ENCODE peak calls at places on chromosomes 11 and 22, in six cellular contexts. M is GM10248; L is activated CD4-positive, alpha-beta T cell treated with anti-CD3 and anti-CD28 coated beads, Interleukin-2, amount 50 U/mL, for 48 hours; C is K562; J is fibroblast of the conjunctiva; K is activated CD8-positive, alpha-beta memory T cell treated with anti-CD3 and anti-CD28 coated beads, Interleukin-2, amount 50 U/mL, for 48 hours. T is an unnamed sample.

GRCh38 chr22:29080061-29080975 is 7.5 kb downstream of the KREMEN1 start:
- DNase-seq in M (no peak), J (no peak), K (no peak), C (no peak), L (no peak), T (no peak)

GRCh38 chr11:69400769-69401590 is 80.5 kb upstream of the LINC01488 start:
- DNase-seq in L (no peak), J (no peak), C (no peak), M (no peak), K (no peak), T (no peak)

GRCh38 chr11:78313181-78313788 is 104.3 kb downstream of the GAB2 start:
- DNase-seq in K (no peak), J (peak; percentile 80), L (no peak), M (no peak), C (no peak), T (no peak)

GRCh38 chr11:58999291-58999680 is 60.0 kb downstream of the GLYATL1 start:
- DNase-seq in C (no peak), K (no peak), J (no peak), M (no peak), L (no peak), T (peak; percentile 27)

GRCh38 chr11:128988224-128988970 is 45.7 kb upstream of the TP53AIP1 start:
- DNase-seq in C (no peak), M (no peak), J (no peak), L (no peak), K (no peak), T (no peak)

GRCh38 chr11:8577791-8578581 is 16.0 kb downstream of the STK33 start:
- DNase-seq in J (no peak), L (no peak), M (no peak), K (no peak), C (no peak), T (no peak)

GRCh38 chr11:25562417-25562816 is 769.5 kb upstream of the ANO3 start:
- DNase-seq in M (no peak), J (no peak), L (no peak), K (no peak), C (no peak), T (no peak)

GRCh38 chr22:45533731-45534130 is 31.0 kb downstream of the FBLN1 start:
- DNase-seq in L (no peak), M (no peak), J (no peak), K (no peak), C (no peak), T (no peak)

GRCh38 chr11:109747839-109748238 is 325.8 kb downstream of the C11orf87 start:
- DNase-seq in K (no peak), M (peak; percentile 8), C (peak; percentile 46), J (no peak), L (no peak), T (no peak)

GRCh38 chr22:41401781-41402648 is 20.3 kb downstream of the TEF start:
- DNase-seq in L (no peak), J (peak; percentile 87), K (no peak), C (no peak), M (no peak), T (no peak)

T was measured in stimulated activated naive B cell treated with anti-CD40 and anti-IgM and Interleukin-4, amounts not matched to agents 10 μg/mL and 1 μg/mL and 100 μg/mL, for 72 hours.